ENCODE peak calls at places on chromosomes 13 and 19, in seven cellular contexts. T is GM12865; H is CD8-positive, alpha-beta T cell; E is AG09319; S is epithelial cell of esophagus; F is neural progenitor cell; K is bronchial epithelial cell. P is an unnamed sample.

GRCh38 chr19:4448147-4448985 is 9.2 kb downstream of the UBXN6 start:
- DNase-seq in T (no peak), E (no peak), S (no peak), H (no peak), F (no peak), K (no peak), P (no peak)

GRCh38 chr13:23509781-23510543 is 60.2 kb upstream of the TNFRSF19 start:
- DNase-seq in K (peak), T (no peak), H (no peak), S (peak), F (no peak), E (no peak), P (no peak)

GRCh38 chr19:31249217-31249616 is 100.0 kb downstream of the TSHZ3 start:
- DNase-seq in K (no peak), S (no peak), F (no peak), T (no peak), H (no peak), E (no peak), P (no peak)

GRCh38 chr13:34358811-34359513 is 541.0 kb downstream of the RFC3 start:
- DNase-seq in T (no peak), H (no peak), F (no peak), K (peak), S (peak), E (peak), P (no peak)

GRCh38 chr13:109163052-109163413 is 533.6 kb downstream of the MYO16 start:
- DNase-seq in K (no peak), T (no peak), S (no peak), E (no peak), F (no peak), H (no peak), P (no peak)

GRCh38 chr13:100520936-100521765 is 67.4 kb downstream of the GGACT start:
- DNase-seq in F (peak), E (no peak), H (no peak), S (no peak), T (no peak), K (no peak), P (no peak)

GRCh38 chr13:63586467-63586866 is 2170.8 kb upstream of the PCDH20 start:
- DNase-seq in K (no peak), H (no peak), F (no peak), S (no peak), E (no peak), T (no peak), P (no peak)

GRCh38 chr13:30355405-30355741 is 48.0 kb upstream of the KATNAL1 start:
- DNase-seq in K (no peak), H (peak), S (peak), T (peak), E (no peak), F (peak), P (peak)

GRCh38 chr13:42211704-42212103 is 60.2 kb upstream of the AKAP11 start:
- DNase-seq in K (peak), S (peak), F (no peak), E (no peak), H (no peak), T (no peak), P (no peak)

GRCh38 chr19:2495651-2496316 is 19.9 kb downstream of the GADD45B start:
- DNase-seq in H (no peak), T (no peak), S (no peak), E (no peak), F (no peak), K (no peak), P (no peak)

GRCh38 chr19:2332341-2333026 is 4.0 kb downstream of the SPPL2B start:
- DNase-seq in E (no peak), S (no peak), K (no peak), F (no peak), T (peak), H (peak), P (peak)

GRCh38 chr13:100356889-100357288 is 231.7 kb downstream of the GGACT start:
- DNase-seq in H (no peak), K (no peak), S (no peak), E (no peak), F (no peak), T (no peak), P (no peak)

GRCh38 chr19:39409886-39410619 is 2.4 kb upstream of the PLEKHG2 start:
- DNase-seq in T (peak), K (peak), S (no peak), F (peak), H (peak), E (no peak), P (peak)

GRCh38 chr13:109728061-109728460 is 58.3 kb downstream of the IRS2 start:
- DNase-seq in S (no peak), F (no peak), K (no peak), T (no peak), H (no peak), E (no peak), P (no peak)

GRCh38 chr13:29934531-29935308 is 84.3 kb upstream of the UBL3 start:
- DNase-seq in H (no peak), T (peak), E (no peak), K (no peak), S (peak), F (no peak), P (no peak)

DNA sequence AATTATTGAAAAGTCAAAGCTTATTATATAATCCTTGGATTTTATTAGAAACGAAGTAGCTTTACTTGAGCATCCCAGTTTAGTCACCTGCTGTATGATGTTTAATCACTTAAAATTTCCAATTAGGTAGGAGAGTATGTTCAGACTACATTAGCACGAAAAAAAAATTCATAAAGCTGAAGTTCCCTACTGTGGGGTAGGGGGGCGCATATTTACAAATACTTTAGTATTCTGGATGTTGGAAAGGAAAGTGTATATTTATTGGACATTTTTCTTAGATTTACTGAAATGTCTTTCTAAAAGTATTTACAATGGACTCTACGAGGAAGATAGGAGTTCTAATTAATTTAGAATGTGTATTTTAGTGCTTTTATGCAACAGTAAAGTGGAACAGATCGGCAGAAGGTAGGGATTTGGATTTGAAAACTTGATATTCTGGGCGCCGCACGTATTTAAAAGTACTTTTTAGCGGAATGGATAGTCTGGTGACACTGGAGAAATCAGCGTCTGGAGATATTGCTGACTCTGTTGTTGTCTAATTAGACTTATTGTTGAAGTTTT is 1.9 kb downstream of the CDK8 start:
- DNase-seq in K (no peak), T (peak), F (no peak), S (no peak), H (no peak), E (no peak), P (no peak)
- TF ChIP-seq CTCF in K (no peak), T (peak), F (peak), S (no peak), H (peak), E (peak), P (peak)

GRCh38 chr19:10985502-10985901 is 24.7 kb downstream of the SMARCA4 start:
- DNase-seq in T (no peak), F (no peak), H (no peak), E (no peak), K (no peak), S (no peak), P (no peak)

GRCh38 chr19:10987621-10988297 is 26.9 kb downstream of the SMARCA4 start:
- DNase-seq in H (no peak), E (no peak), K (no peak), F (no peak), T (no peak), S (no peak), P (no peak)

GRCh38 chr19:10986301-10987127 is 25.7 kb downstream of the SMARCA4 start:
- DNase-seq in E (no peak), S (no peak), F (no peak), K (no peak), T (no peak), H (no peak), P (no peak)

GRCh38 chr19:10981496-10981895 is 20.7 kb downstream of the SMARCA4 start:
- DNase-seq in H (no peak), T (no peak), E (no peak), K (no peak), F (no peak), S (no peak), P (no peak)

GRCh38 chr19:10984166-10984735 is 23.4 kb downstream of the SMARCA4 start:
- DNase-seq in H (no peak), F (no peak), E (no peak), K (no peak), T (no peak), S (no peak), P (no peak)
- TF ChIP-seq CTCF in H (no peak), F (no peak), E (no peak), K (no peak), T (no peak), S (no peak), P (no peak)

DNA sequence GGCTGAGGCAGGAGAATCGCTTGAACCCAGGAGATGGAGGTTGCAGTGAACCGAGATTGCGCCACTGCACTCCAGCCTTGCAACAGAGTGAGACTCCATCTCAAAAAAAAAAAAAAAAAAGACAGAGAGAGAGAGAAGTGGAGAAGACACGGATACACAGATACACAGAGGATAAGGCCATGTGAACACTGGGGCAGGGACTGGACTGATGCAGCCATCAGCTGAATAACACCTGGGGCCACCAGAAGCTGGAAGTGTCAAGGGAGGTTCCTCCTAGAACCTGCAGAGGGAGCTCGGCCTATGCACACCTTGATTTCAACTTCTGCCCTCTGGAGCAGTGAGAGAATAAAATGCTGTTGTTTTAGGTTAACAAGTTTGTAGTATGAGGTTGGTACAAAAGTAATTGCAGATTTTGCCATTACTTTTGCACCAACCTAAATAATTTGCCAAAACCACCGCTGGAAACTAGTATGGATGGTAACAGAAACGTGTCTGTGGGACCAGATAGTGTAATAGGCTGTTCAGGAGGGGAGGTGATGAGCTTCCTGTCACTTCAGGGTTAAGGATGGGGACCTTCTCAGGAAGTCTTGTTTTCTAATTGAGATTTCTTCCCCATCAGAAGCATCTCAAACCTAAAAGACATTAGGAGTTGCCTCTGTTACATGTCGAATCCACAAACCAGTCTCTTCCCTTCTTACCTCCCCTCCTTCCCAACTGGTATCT is 36.4 kb upstream of the IGSF23 start:
- DNase-seq in K (peak), F (peak), E (no peak), S (peak), H (no peak), T (peak), P (no peak)
- TF ChIP-seq CTCF in K (peak), F (peak), E (peak), S (peak), H (peak), T (peak), P (peak)

GRCh38 chr19:49689133-49690072 is at the start of gene ADM5:
- DNase-seq in T (peak), K (peak), H (no peak), E (no peak), S (peak), F (peak), P (no peak)
- TF ChIP-seq CTCF in T (peak), K (peak), H (no peak), E (peak), S (peak), F (peak), P (peak)

P was measured in GM10248.